ENCODE peak calls at places on chromosomes 6 and 20, in seven cellular contexts. M is GM23338, Q is IMR-90, X is uterus, R is left lung, D is spleen, I is heart right ventricle. W is an unnamed sample.

GRCh38 chr6:44681782-44682181 is 294.3 kb downstream of the CDC5L start:
- DNase-seq in D (no peak), M (no peak), Q (no peak), I (no peak), X (no peak), R (no peak), W (no peak)

GRCh38 chr6:166512567-166512966 is 73.9 kb downstream of the RAMACL start:
- DNase-seq in I (no peak), D (peak; percentile 88), R (no peak), Q (no peak), M (no peak), X (no peak), W (no peak)

GRCh38 chr6:152054441-152054840 is 247.0 kb downstream of the ESR1 start:
- DNase-seq in Q (no peak), M (no peak), D (no peak), R (no peak), I (no peak), X (peak; percentile 29), W (no peak)

GRCh38 chr6:99603421-99604160 is 3.0 kb upstream of the PRDM13 start:
- DNase-seq in X (no peak), M (peak; percentile 89), I (no peak), Q (peak; percentile 8), D (peak; percentile 78), R (peak; percentile 83), W (peak; percentile 80)

GRCh38 chr20:32249030-32249738 is 28.3 kb upstream of the KIF3B start:
- DNase-seq in I (no peak), Q (no peak), D (peak; percentile 2), M (no peak), R (no peak), X (no peak), W (peak; percentile 3)

GRCh38 chr6:41644297-41644879 is 6.1 kb downstream of the MDFI start:
- DNase-seq in I (no peak), X (no peak), R (no peak), M (peak; percentile 40), Q (no peak), D (peak; percentile 67), W (no peak)

GRCh38 chr6:96469312-96469711 is 52.3 kb upstream of the UFL1 start:
- DNase-seq in D (no peak), R (no peak), X (no peak), Q (no peak), M (no peak), I (no peak), W (no peak)

GRCh38 chr6:52549428-52549827 is 27.4 kb downstream of the TRAM2 start:
- DNase-seq in D (no peak), M (no peak), X (no peak), R (no peak), I (no peak), Q (no peak), W (no peak)

GRCh38 chr6:76885861-76886301 is 577.4 kb downstream of the HTR1B start:
- DNase-seq in D (no peak), X (no peak), R (no peak), Q (peak; percentile 19), M (no peak), I (no peak), W (no peak)

GRCh38 chr6:82364087-82365010 is 732 bp downstream of the TPBG start:
- DNase-seq in R (peak; percentile 87), D (peak; percentile 76), M (peak; percentile 79), X (peak; percentile 46), I (peak; percentile 50), Q (peak; percentile 60), W (peak; percentile 90)

GRCh38 chr6:33578588-33579011 is 1.5 kb downstream of the BAK1 start:
- DNase-seq in Q (no peak), X (no peak), D (peak; percentile 86), I (no peak), R (no peak), M (no peak), W (no peak)

GRCh38 chr20:57794600-57795346 is 85.0 kb upstream of the PMEPA1 start:
- DNase-seq in D (peak; percentile 54), I (no peak), X (no peak), M (no peak), R (peak; percentile 55), Q (peak; percentile 3), W (no peak)

GRCh38 chr6:154386848-154387717 is 30.5 kb upstream of the IPCEF1 start:
- DNase-seq in M (no peak), R (no peak), X (no peak), D (no peak), I (no peak), Q (peak; percentile 97), W (no peak)

GRCh38 chr6:105250523-105250922 is 70.7 kb upstream of the POPDC3 start:
- DNase-seq in Q (no peak), R (no peak), M (no peak), D (no peak), X (no peak), I (no peak), W (no peak)

GRCh38 chr20:63337786-63338420 is 23.2 kb downstream of the CHRNA4 start:
- DNase-seq in Q (no peak), M (no peak), D (no peak), I (no peak), X (no peak), R (no peak), W (no peak)

GRCh38 chr6:87917861-87918260 is 129.8 kb upstream of the SPACA1 start:
- DNase-seq in D (no peak), X (no peak), Q (no peak), I (no peak), R (no peak), M (no peak), W (no peak)

GRCh38 chr6:87919001-87919400 is 128.6 kb upstream of the SPACA1 start:
- DNase-seq in D (no peak), I (no peak), M (no peak), X (no peak), Q (no peak), R (no peak), W (no peak)

GRCh38 chr6:87918461-87918941 is 129.1 kb upstream of the SPACA1 start:
- DNase-seq in R (no peak), Q (no peak), I (no peak), M (peak; percentile 4), X (no peak), D (no peak), W (no peak)

GRCh38 chr6:87920245-87920644 is 127.4 kb upstream of the SPACA1 start:
- DNase-seq in D (no peak), I (no peak), Q (no peak), R (no peak), M (no peak), X (no peak), W (no peak)

GRCh38 chr6:87919416-87919815 is 128.2 kb upstream of the SPACA1 start:
- DNase-seq in X (no peak), Q (no peak), M (no peak), R (no peak), I (no peak), D (no peak), W (no peak)
- H3K4me1 ChIP-seq in X (no peaks in the 10 kb centered on the region), Q (no peaks in the 10 kb centered on the region), M (peaks cover 9% of the 10 kb centered on the region), R (no peaks in the 10 kb centered on the region), I (no peaks in the 10 kb centered on the region), D (peaks cover 56% of the 10 kb centered on the region), W (no peaks in the 10 kb centered on the region)

GRCh38 chr6:135323202-135323668 is 142.1 kb downstream of the MYB start:
- DNase-seq in D (no peak), X (no peak), R (no peak), M (no peak), I (no peak), Q (no peak), W (no peak)

GRCh38 chr6:135321012-135321621 is 140.0 kb downstream of the MYB start:
- DNase-seq in I (no peak), R (no peak), M (no peak), D (no peak), X (no peak), Q (no peak), W (no peak)

GRCh38 chr6:135318728-135319469 is 137.8 kb downstream of the MYB start:
- DNase-seq in M (no peak), I (no peak), D (no peak), Q (no peak), R (peak; percentile 30), X (no peak), W (no peak)

GRCh38 chr6:135322427-135323201 is 141.5 kb downstream of the MYB start:
- DNase-seq in R (no peak), M (no peak), Q (no peak), I (no peak), X (no peak), D (no peak), W (no peak)

DNA sequence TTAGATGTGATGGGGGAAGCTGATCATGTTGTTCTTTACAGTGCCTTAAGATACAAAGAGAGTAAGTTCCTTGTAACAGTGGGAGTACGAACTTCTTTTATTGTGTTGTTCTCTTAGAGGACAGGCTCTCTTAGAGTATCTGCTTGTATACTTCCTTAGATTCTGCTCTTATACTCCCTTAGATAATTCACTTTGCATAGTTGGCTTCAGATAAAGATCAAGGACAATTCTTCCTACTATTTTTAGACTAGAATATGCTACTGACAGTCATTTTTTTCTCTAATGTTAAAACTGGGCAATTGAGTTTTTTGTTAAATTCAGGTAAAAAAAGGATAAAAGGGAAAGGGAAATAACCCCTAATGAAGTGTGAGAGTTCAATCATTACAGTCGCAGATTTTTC is 138.7 kb downstream of the MYB start:
- DNase-seq in X (no peak), I (no peak), D (no peak), M (no peak), Q (no peak), R (no peak), W (no peak)
- H3K4me3 ChIP-seq in X (no peak overlapping the region), I (no peak overlapping the region), D (no peak overlapping the region), M (no peak overlapping the region), Q (no peak overlapping the region), R (no peak overlapping the region), W (no peak overlapping the region)

DNA sequence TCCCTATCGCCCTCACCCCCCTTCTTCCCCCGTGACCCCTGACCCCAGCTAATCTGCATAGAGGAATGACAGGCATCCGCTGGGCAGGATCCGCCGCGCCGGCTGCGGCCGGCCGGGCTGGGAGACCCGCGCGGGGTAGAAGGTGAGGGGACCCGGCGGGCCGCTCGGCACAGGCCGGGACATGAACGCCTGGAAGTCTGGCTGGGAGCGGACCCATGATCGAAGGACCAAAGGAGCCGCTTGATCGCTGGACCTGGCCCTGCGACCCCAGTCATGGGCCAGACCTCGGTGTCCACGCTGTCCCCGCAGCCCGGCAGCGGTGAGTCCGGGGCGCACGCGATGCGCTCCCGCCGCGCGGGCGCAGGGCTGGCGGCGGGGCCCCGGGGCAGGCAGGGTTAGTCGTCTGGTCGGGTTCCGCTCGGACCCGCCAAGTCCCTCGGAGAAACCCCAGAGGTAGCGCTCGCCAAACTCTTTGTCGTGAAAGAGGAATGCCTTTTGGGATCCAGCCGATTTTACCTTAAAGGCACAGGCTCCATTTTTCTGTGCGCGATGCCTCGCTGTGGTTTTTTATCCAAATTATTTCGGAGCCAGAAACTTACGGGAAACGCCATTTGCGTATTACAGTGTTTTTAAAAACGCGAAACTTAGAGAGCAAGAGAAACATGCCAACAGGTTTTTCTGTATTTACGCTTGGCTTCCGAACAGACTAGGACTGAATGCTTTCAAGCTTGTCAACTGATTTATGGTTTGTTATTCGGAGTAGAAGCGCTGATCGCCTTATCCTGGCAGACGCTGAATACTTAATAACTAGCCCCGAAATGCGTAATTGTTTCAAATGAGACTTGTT is at the start of gene PHACTR2:
- DNase-seq in Q (peak; percentile 71), I (peak; percentile 86), D (peak; percentile 88), X (peak; percentile 75), M (peak; percentile 91), R (peak; percentile 91), W (peak; percentile 90)
- H3K27ac ChIP-seq in Q (peak within 1 kb of the TSS; percentile 99), I (peak within 1 kb of the TSS; percentile 98), D (peak within 1 kb of the TSS; percentile 91), X (peak within 1 kb of the TSS; percentile 94), M (peak within 1 kb of the TSS; percentile 82), R (peak within 1 kb of the TSS; percentile 96), W (peak within 1 kb of the TSS; percentile 99)

DNA sequence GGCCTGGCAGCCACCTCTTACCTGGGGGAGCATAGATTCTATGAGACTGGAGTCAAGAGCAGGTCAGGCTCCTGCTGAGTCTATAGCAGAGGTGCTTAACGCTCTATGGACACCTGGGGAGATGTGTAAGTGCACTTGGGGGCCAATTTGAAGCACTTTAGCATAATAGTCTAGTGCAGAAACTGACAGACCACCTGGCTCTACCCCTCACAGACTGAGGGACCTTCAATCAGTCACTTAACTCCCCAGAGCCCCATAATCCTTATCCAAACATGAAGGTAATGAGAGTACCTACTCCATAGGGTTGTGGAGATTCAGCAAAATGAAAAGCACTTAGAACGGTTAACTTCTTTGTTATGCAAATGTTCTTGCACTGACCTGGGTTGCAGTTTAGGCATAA is 87.3 kb upstream of the SLC22A16 start:
- DNase-seq in D (no peak), I (no peak), X (no peak), M (no peak), R (no peak), Q (no peak), W (no peak)
- H3K4me1 ChIP-seq in D (peaks cover 28% of the 10 kb centered on the region), I (peaks cover 6% of the 10 kb centered on the region), X (no peaks in the 10 kb centered on the region), M (peaks cover 5% of the 10 kb centered on the region), R (no peaks in the 10 kb centered on the region), Q (peaks cover 6% of the 10 kb centered on the region), W (no peaks in the 10 kb centered on the region)